ENCODE peak calls at places on chromosomes 13 and 19, in six cellular contexts. One of them, this sample, is unnamed. For H3K27me3, the result is how much of the 10 kb centered on the place peaks cover.

GRCh38 chr13:32248789-32249188 is 66.4 kb downstream of the ZAR1L start:
- DNase-seq in neural progenitor cell: no peak
- DNase-seq in Peyer's patch: no peak
- DNase-seq in psoas muscle: no peak
- DNase-seq in CD4-positive, alpha-beta T cell: no peak
- DNase-seq in heart left ventricle: no peak
- DNase-seq in this sample: no peak

GRCh38 chr13:98775844-98776598 is 23.5 kb upstream of the SLC15A1 start:
- DNase-seq in neural progenitor cell: no peak
- DNase-seq in Peyer's patch: peak
- DNase-seq in psoas muscle: no peak
- DNase-seq in CD4-positive, alpha-beta T cell: no peak
- DNase-seq in heart left ventricle: no peak
- DNase-seq in this sample: no peak

GRCh38 chr13:40254394-40254793 is 412.0 kb downstream of the FOXO1 start:
- DNase-seq in neural progenitor cell: no peak
- DNase-seq in Peyer's patch: no peak
- DNase-seq in psoas muscle: no peak
- DNase-seq in CD4-positive, alpha-beta T cell: no peak
- DNase-seq in heart left ventricle: no peak
- DNase-seq in this sample: no peak

GRCh38 chr13:38421590-38422560 is 72.2 kb downstream of the UFM1 start:
- DNase-seq in neural progenitor cell: no peak
- DNase-seq in Peyer's patch: no peak
- DNase-seq in psoas muscle: no peak
- DNase-seq in CD4-positive, alpha-beta T cell: no peak
- DNase-seq in heart left ventricle: no peak
- DNase-seq in this sample: no peak

GRCh38 chr19:289651-290538 is 1.3 kb downstream of the PLPP2 start:
- DNase-seq in neural progenitor cell: no peak
- DNase-seq in Peyer's patch: peak
- DNase-seq in psoas muscle: peak
- DNase-seq in CD4-positive, alpha-beta T cell: peak
- DNase-seq in heart left ventricle: peak
- DNase-seq in this sample: no peak

GRCh38 chr13:44648392-44649117 is 72.4 kb upstream of the TSC22D1 start:
- DNase-seq in neural progenitor cell: no peak
- DNase-seq in Peyer's patch: no peak
- DNase-seq in psoas muscle: no peak
- DNase-seq in CD4-positive, alpha-beta T cell: no peak
- DNase-seq in heart left ventricle: no peak
- DNase-seq in this sample: no peak

GRCh38 chr19:55809381-55810058 is 22.3 kb downstream of the NLRP11 start:
- DNase-seq in neural progenitor cell: peak
- DNase-seq in Peyer's patch: peak
- DNase-seq in psoas muscle: no peak
- DNase-seq in CD4-positive, alpha-beta T cell: no peak
- DNase-seq in heart left ventricle: no peak
- DNase-seq in this sample: no peak

GRCh38 chr13:48902421-48902820 is 73.3 kb upstream of the FNDC3A start:
- DNase-seq in neural progenitor cell: peak
- DNase-seq in Peyer's patch: no peak
- DNase-seq in psoas muscle: no peak
- DNase-seq in CD4-positive, alpha-beta T cell: no peak
- DNase-seq in heart left ventricle: no peak
- DNase-seq in this sample: no peak

GRCh38 chr19:33841685-33842084 is 45.0 kb downstream of the KCTD15 start:
- DNase-seq in neural progenitor cell: no peak
- DNase-seq in Peyer's patch: no peak
- DNase-seq in psoas muscle: no peak
- DNase-seq in CD4-positive, alpha-beta T cell: no peak
- DNase-seq in heart left ventricle: no peak
- DNase-seq in this sample: no peak

GRCh38 chr19:38900220-38900629 is 456 bp downstream of the NFKBIB start:
- DNase-seq in neural progenitor cell: no peak
- DNase-seq in Peyer's patch: no peak
- DNase-seq in psoas muscle: no peak
- DNase-seq in CD4-positive, alpha-beta T cell: no peak
- DNase-seq in heart left ventricle: no peak
- DNase-seq in this sample: no peak

GRCh38 chr13:28140433-28141125 is 2.2 kb downstream of the PAN3 start:
- DNase-seq in neural progenitor cell: peak
- DNase-seq in Peyer's patch: no peak
- DNase-seq in psoas muscle: no peak
- DNase-seq in CD4-positive, alpha-beta T cell: no peak
- DNase-seq in heart left ventricle: no peak
- DNase-seq in this sample: no peak

GRCh38 chr13:55673910-55674309 is 1466.8 kb upstream of the PRR20A start:
- DNase-seq in neural progenitor cell: no peak
- DNase-seq in Peyer's patch: no peak
- DNase-seq in psoas muscle: no peak
- DNase-seq in CD4-positive, alpha-beta T cell: no peak
- DNase-seq in heart left ventricle: no peak
- DNase-seq in this sample: no peak

GRCh38 chr13:51249254-51249653 is 27.1 kb downstream of the FAM124A start:
- DNase-seq in neural progenitor cell: no peak
- DNase-seq in Peyer's patch: no peak
- DNase-seq in psoas muscle: no peak
- DNase-seq in CD4-positive, alpha-beta T cell: no peak
- DNase-seq in heart left ventricle: no peak
- DNase-seq in this sample: no peak

GRCh38 chr13:28705734-28706133 is 13.0 kb downstream of the SLC46A3 start:
- DNase-seq in neural progenitor cell: no peak
- DNase-seq in Peyer's patch: no peak
- DNase-seq in psoas muscle: no peak
- DNase-seq in CD4-positive, alpha-beta T cell: no peak
- DNase-seq in heart left ventricle: no peak
- DNase-seq in this sample: no peak

GRCh38 chr19:55066107-55066709 is 3.3 kb upstream of the RDH13 start:
- DNase-seq in neural progenitor cell: peak
- DNase-seq in Peyer's patch: no peak
- DNase-seq in psoas muscle: no peak
- DNase-seq in CD4-positive, alpha-beta T cell: no peak
- DNase-seq in heart left ventricle: no peak
- DNase-seq in this sample: no peak

GRCh38 chr19:54162241-54162805 is 2.8 kb upstream of the LENG1 start:
- DNase-seq in neural progenitor cell: peak
- DNase-seq in Peyer's patch: peak
- DNase-seq in psoas muscle: peak
- DNase-seq in CD4-positive, alpha-beta T cell: peak
- DNase-seq in heart left ventricle: peak
- DNase-seq in this sample: no peak

GRCh38 chr19:56958428-56958827 is 117.9 kb upstream of the PEG3 start:
- DNase-seq in neural progenitor cell: no peak
- DNase-seq in Peyer's patch: no peak
- DNase-seq in psoas muscle: no peak
- DNase-seq in CD4-positive, alpha-beta T cell: no peak
- DNase-seq in heart left ventricle: no peak
- DNase-seq in this sample: no peak

GRCh38 chr19:5793188-5793587 is 2.2 kb upstream of the DUS3L start:
- DNase-seq in neural progenitor cell: no peak
- DNase-seq in Peyer's patch: no peak
- DNase-seq in psoas muscle: no peak
- DNase-seq in CD4-positive, alpha-beta T cell: no peak
- DNase-seq in heart left ventricle: no peak
- DNase-seq in this sample: no peak

GRCh38 chr13:75258159-75258782 is 223.7 kb downstream of the TBC1D4 start:
- DNase-seq in neural progenitor cell: peak
- DNase-seq in Peyer's patch: no peak
- DNase-seq in psoas muscle: no peak
- DNase-seq in CD4-positive, alpha-beta T cell: no peak
- DNase-seq in heart left ventricle: no peak
- DNase-seq in this sample: no peak

GRCh38 chr19:9296336-9296735 is 13.3 kb downstream of the ZNF699 start:
- DNase-seq in neural progenitor cell: no peak
- DNase-seq in Peyer's patch: no peak
- DNase-seq in psoas muscle: no peak
- DNase-seq in CD4-positive, alpha-beta T cell: no peak
- DNase-seq in heart left ventricle: no peak
- DNase-seq in this sample: no peak

GRCh38 chr19:4064073-4064550 is 2.6 kb downstream of the ZBTB7A start:
- DNase-seq in neural progenitor cell: peak
- DNase-seq in Peyer's patch: peak
- DNase-seq in psoas muscle: peak
- DNase-seq in CD4-positive, alpha-beta T cell: no peak
- DNase-seq in heart left ventricle: no peak
- DNase-seq in this sample: no peak

GRCh38 chr19:738509-739128 is 12.3 kb upstream of the MISP start:
- DNase-seq in neural progenitor cell: no peak
- DNase-seq in Peyer's patch: peak
- DNase-seq in psoas muscle: no peak
- DNase-seq in CD4-positive, alpha-beta T cell: no peak
- DNase-seq in heart left ventricle: no peak
- DNase-seq in this sample: no peak

GRCh38 chr13:78121459-78122348 is 203.1 kb upstream of the EDNRB start:
- DNase-seq in neural progenitor cell: peak
- DNase-seq in Peyer's patch: no peak
- DNase-seq in psoas muscle: peak
- DNase-seq in CD4-positive, alpha-beta T cell: no peak
- DNase-seq in heart left ventricle: no peak
- DNase-seq in this sample: peak

GRCh38 chr13:55155046-55155445 is 1985.7 kb upstream of the PRR20A start:
- DNase-seq in neural progenitor cell: no peak
- DNase-seq in Peyer's patch: no peak
- DNase-seq in psoas muscle: no peak
- DNase-seq in CD4-positive, alpha-beta T cell: no peak
- DNase-seq in heart left ventricle: no peak
- DNase-seq in this sample: no peak

GRCh38 chr13:114065141-114065925 is 67.1 kb downstream of the RASA3 start:
- DNase-seq in neural progenitor cell: peak
- DNase-seq in Peyer's patch: peak
- DNase-seq in psoas muscle: peak
- DNase-seq in CD4-positive, alpha-beta T cell: peak
- DNase-seq in heart left ventricle: peak
- DNase-seq in this sample: peak

GRCh38 chr19:8445488-8446001 is 770 bp downstream of the HNRNPM start:
- DNase-seq in neural progenitor cell: peak
- DNase-seq in Peyer's patch: peak
- DNase-seq in psoas muscle: peak
- DNase-seq in CD4-positive, alpha-beta T cell: peak
- DNase-seq in heart left ventricle: peak
- DNase-seq in this sample: no peak

GRCh38 chr19:31432411-31432810 is 83.2 kb upstream of the TSHZ3 start:
- DNase-seq in neural progenitor cell: no peak
- DNase-seq in Peyer's patch: no peak
- DNase-seq in psoas muscle: no peak
- DNase-seq in CD4-positive, alpha-beta T cell: no peak
- DNase-seq in heart left ventricle: no peak
- DNase-seq in this sample: no peak

GRCh38 chr13:112554214-112554850 is 33.6 kb downstream of the TUBGCP3 start:
- DNase-seq in neural progenitor cell: no peak
- DNase-seq in Peyer's patch: no peak
- DNase-seq in psoas muscle: no peak
- DNase-seq in CD4-positive, alpha-beta T cell: no peak
- DNase-seq in heart left ventricle: no peak
- DNase-seq in this sample: no peak
- TF ChIP-seq CTCF in neural progenitor cell: no peak
- TF ChIP-seq CTCF in Peyer's patch: no peak
- TF ChIP-seq CTCF in psoas muscle: no peak
- TF ChIP-seq CTCF in CD4-positive, alpha-beta T cell: no peak
- TF ChIP-seq CTCF in heart left ventricle: no peak
- TF ChIP-seq CTCF in this sample: no peak

DNA sequence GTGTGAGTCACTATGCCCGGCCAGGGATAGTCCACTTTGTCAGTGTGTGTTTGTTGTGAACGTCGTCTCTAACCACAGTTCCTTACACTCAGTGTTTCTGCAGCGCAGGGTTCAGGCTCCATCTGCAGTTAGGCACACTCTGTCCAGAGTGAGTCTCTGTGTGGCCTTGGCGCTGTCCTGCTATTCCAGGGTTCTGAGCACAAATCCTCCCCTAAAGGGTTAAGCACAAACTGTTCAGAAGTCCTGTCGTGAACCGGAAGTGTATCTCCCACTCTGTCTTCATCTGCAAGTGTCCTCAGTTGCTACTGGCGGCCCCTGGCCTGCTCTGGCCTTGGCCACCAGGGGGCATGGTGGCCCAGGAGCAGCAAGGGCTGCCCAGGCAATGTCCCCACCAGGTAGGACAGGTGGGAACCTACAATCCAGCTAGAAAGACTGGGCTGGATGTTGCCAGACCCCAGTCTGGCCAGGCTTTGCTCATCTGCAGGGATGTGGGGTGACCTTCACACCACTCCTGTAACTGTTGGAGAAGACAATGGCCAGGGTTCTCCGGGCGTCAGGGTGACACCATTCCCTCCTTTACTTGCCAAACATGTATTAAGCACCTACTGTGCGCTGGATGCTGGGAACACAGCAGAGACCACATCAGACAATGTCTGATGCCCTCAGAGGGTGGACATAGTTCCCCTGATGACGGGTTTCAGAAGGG is 38.6 kb upstream of the GATAD2A start:
- DNase-seq in neural progenitor cell: peak
- DNase-seq in Peyer's patch: peak
- DNase-seq in psoas muscle: peak
- DNase-seq in CD4-positive, alpha-beta T cell: peak
- DNase-seq in heart left ventricle: peak
- DNase-seq in this sample: peak
- H3K27ac ChIP-seq in neural progenitor cell: no peak
- H3K27ac ChIP-seq in Peyer's patch: no peak
- H3K27ac ChIP-seq in psoas muscle: no peak
- H3K27ac ChIP-seq in CD4-positive, alpha-beta T cell: no peak
- H3K27ac ChIP-seq in heart left ventricle: no peak
- H3K27ac ChIP-seq in this sample: no peak

GRCh38 chr19:29866011-29866410 is 54.2 kb downstream of the CCNE1 start:
- DNase-seq in neural progenitor cell: no peak
- DNase-seq in Peyer's patch: no peak
- DNase-seq in psoas muscle: no peak
- DNase-seq in CD4-positive, alpha-beta T cell: no peak
- DNase-seq in heart left ventricle: no peak
- DNase-seq in this sample: no peak
- H3K27me3 ChIP-seq in neural progenitor cell: under half
- H3K27me3 ChIP-seq in Peyer's patch: under half
- H3K27me3 ChIP-seq in psoas muscle: under half
- H3K27me3 ChIP-seq in CD4-positive, alpha-beta T cell: under half
- H3K27me3 ChIP-seq in heart left ventricle: under half
- H3K27me3 ChIP-seq in this sample: under half

DNA sequence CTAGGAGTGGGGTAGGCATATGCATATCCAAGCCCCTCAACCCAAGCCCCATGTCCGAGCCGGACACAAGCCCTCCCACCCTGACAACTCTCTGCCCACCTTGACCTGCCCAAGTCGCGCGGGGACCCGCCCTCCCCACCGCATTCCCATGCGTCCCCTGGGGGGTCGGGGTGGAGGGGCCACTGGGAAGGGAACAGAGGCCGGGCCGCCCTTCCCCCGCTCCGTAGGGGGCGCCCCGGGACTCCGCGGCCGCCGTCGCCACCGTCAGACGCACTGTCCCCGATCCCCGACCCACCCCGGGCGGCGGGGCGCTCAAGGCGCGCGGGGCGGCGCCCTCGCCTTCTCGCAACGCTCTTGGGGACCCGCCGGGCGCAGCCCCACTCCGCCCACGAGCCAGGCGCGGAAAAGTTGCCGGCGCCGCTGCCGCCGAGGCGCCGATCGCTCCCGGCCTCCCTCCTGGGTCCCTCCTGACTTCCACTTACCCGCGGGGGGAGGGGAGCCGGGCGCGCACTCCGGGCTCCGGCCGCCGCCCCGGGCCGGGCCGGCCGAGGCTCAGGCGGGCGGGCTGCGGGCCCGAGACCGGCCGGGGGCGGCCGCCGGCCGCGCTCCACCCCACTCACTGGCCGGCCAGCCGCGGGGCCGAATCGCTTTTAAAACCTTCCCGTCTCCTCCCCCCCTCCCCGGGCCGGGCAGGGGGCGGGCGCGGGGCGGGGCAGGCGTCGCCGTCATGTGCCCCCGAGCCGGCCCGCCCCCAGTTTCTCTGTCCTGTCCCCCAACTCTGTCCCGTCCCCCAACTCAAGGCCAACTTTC is 34.4 kb upstream of the NANOS3 start:
- DNase-seq in neural progenitor cell: peak
- DNase-seq in Peyer's patch: peak
- DNase-seq in psoas muscle: peak
- DNase-seq in CD4-positive, alpha-beta T cell: no peak
- DNase-seq in heart left ventricle: peak
- DNase-seq in this sample: no peak
- TF ChIP-seq CTCF in neural progenitor cell: peak
- TF ChIP-seq CTCF in Peyer's patch: no peak
- TF ChIP-seq CTCF in psoas muscle: no peak
- TF ChIP-seq CTCF in CD4-positive, alpha-beta T cell: no peak
- TF ChIP-seq CTCF in heart left ventricle: no peak
- TF ChIP-seq CTCF in this sample: no peak